ENCODE peak calls at places on chromosomes 5 and 9, in six cellular contexts. One of them, this sample, is unnamed.

GRCh38 chr9:109244179-109245132 is 76.4 kb downstream of the EPB41L4B start:
- DNase-seq in AG04450: no peak
- DNase-seq in A673: peak; percentile 71
- DNase-seq in pancreas: peak; percentile 84
- DNase-seq in LNCaP clone FGC: no peak
- DNase-seq in adipocyte: peak; percentile 86
- DNase-seq in this sample: peak; percentile 61

GRCh38 chr9:136840140-136840876 is 2.0 kb upstream of the AJM1 start:
- DNase-seq in AG04450: no peak
- DNase-seq in A673: peak; percentile 76
- DNase-seq in pancreas: no peak
- DNase-seq in LNCaP clone FGC: peak; percentile 48
- DNase-seq in adipocyte: no peak
- DNase-seq in this sample: no peak

GRCh38 chr9:108606408-108606807 is 249.4 kb downstream of the ACTL7B start:
- DNase-seq in AG04450: no peak
- DNase-seq in A673: no peak
- DNase-seq in pancreas: no peak
- DNase-seq in LNCaP clone FGC: no peak
- DNase-seq in adipocyte: peak; percentile 21
- DNase-seq in this sample: no peak

GRCh38 chr9:26326473-26327044 is 566.0 kb downstream of the CAAP1 start:
- DNase-seq in AG04450: peak; percentile 50
- DNase-seq in A673: peak; percentile 33
- DNase-seq in pancreas: no peak
- DNase-seq in LNCaP clone FGC: peak; percentile 26
- DNase-seq in adipocyte: peak; percentile 87
- DNase-seq in this sample: peak; percentile 78

GRCh38 chr9:81915801-81916505 is 12.3 kb upstream of the SPATA31D4 start:
- DNase-seq in AG04450: no peak
- DNase-seq in A673: no peak
- DNase-seq in pancreas: no peak
- DNase-seq in LNCaP clone FGC: no peak
- DNase-seq in adipocyte: no peak
- DNase-seq in this sample: no peak

GRCh38 chr5:120817044-120817985 is 353.2 kb downstream of the PRR16 start:
- DNase-seq in AG04450: no peak
- DNase-seq in A673: peak; percentile 42
- DNase-seq in pancreas: no peak
- DNase-seq in LNCaP clone FGC: peak; percentile 41
- DNase-seq in adipocyte: peak; percentile 60
- DNase-seq in this sample: peak; percentile 44

GRCh38 chr5:114208588-114208987 is 153.3 kb upstream of the KCNN2 start:
- DNase-seq in AG04450: no peak
- DNase-seq in A673: no peak
- DNase-seq in pancreas: no peak
- DNase-seq in LNCaP clone FGC: no peak
- DNase-seq in adipocyte: no peak
- DNase-seq in this sample: no peak

GRCh38 chr9:93908591-93909241 is 46.4 kb downstream of the BARX1 start:
- DNase-seq in AG04450: no peak
- DNase-seq in A673: peak; percentile 21
- DNase-seq in pancreas: peak; percentile 64
- DNase-seq in LNCaP clone FGC: no peak
- DNase-seq in adipocyte: peak; percentile 12
- DNase-seq in this sample: no peak

GRCh38 chr5:36438765-36439501 is 137.2 kb upstream of the RANBP3L start:
- DNase-seq in AG04450: no peak
- DNase-seq in A673: no peak
- DNase-seq in pancreas: no peak
- DNase-seq in LNCaP clone FGC: no peak
- DNase-seq in adipocyte: no peak
- DNase-seq in this sample: no peak

GRCh38 chr9:134730011-134730760 is 88.6 kb downstream of the COL5A1 start:
- DNase-seq in AG04450: no peak
- DNase-seq in A673: no peak
- DNase-seq in pancreas: no peak
- DNase-seq in LNCaP clone FGC: no peak
- DNase-seq in adipocyte: peak; percentile 52
- DNase-seq in this sample: peak; percentile 71

GRCh38 chr5:116575635-116576042 is 1.0 kb upstream of the SEMA6A start:
- DNase-seq in AG04450: no peak
- DNase-seq in A673: peak; percentile 43
- DNase-seq in pancreas: no peak
- DNase-seq in LNCaP clone FGC: no peak
- DNase-seq in adipocyte: peak; percentile 18
- DNase-seq in this sample: no peak

GRCh38 chr5:170844651-170845050 is 17.2 kb upstream of the RANBP17 start:
- DNase-seq in AG04450: no peak
- DNase-seq in A673: no peak
- DNase-seq in pancreas: no peak
- DNase-seq in LNCaP clone FGC: no peak
- DNase-seq in adipocyte: no peak
- DNase-seq in this sample: no peak

GRCh38 chr5:134138416-134139376 is 24.2 kb downstream of the TCF7 start:
- DNase-seq in AG04450: no peak
- DNase-seq in A673: no peak
- DNase-seq in pancreas: peak; percentile 46
- DNase-seq in LNCaP clone FGC: no peak
- DNase-seq in adipocyte: peak; percentile 47
- DNase-seq in this sample: peak; percentile 58

GRCh38 chr9:116152390-116152789 is 1.2 kb upstream of the PAPPA start:
- DNase-seq in AG04450: no peak
- DNase-seq in A673: peak; percentile 72
- DNase-seq in pancreas: no peak
- DNase-seq in LNCaP clone FGC: no peak
- DNase-seq in adipocyte: peak; percentile 80
- DNase-seq in this sample: peak; percentile 68

GRCh38 chr5:58984009-58984525 is 401.2 kb downstream of the RAB3C start:
- DNase-seq in AG04450: no peak
- DNase-seq in A673: no peak
- DNase-seq in pancreas: no peak
- DNase-seq in LNCaP clone FGC: no peak
- DNase-seq in adipocyte: no peak
- DNase-seq in this sample: no peak

GRCh38 chr9:81097167-81097566 is 592.2 kb downstream of the TLE1 start:
- DNase-seq in AG04450: no peak
- DNase-seq in A673: no peak
- DNase-seq in pancreas: no peak
- DNase-seq in LNCaP clone FGC: no peak
- DNase-seq in adipocyte: no peak
- DNase-seq in this sample: no peak

GRCh38 chr9:89095755-89096154 is 82.9 kb downstream of the SHC3 start:
- DNase-seq in AG04450: no peak
- DNase-seq in A673: no peak
- DNase-seq in pancreas: no peak
- DNase-seq in LNCaP clone FGC: no peak
- DNase-seq in adipocyte: peak; percentile 24
- DNase-seq in this sample: peak; percentile 42

GRCh38 chr9:69376651-69377050 is 51.6 kb downstream of the ENTREP1 start:
- DNase-seq in AG04450: peak; percentile 75
- DNase-seq in A673: peak; percentile 21
- DNase-seq in pancreas: no peak
- DNase-seq in LNCaP clone FGC: no peak
- DNase-seq in adipocyte: peak; percentile 90
- DNase-seq in this sample: peak; percentile 92

GRCh38 chr9:83266618-83267543 is 203.9 kb upstream of the RASEF start:
- DNase-seq in AG04450: no peak
- DNase-seq in A673: no peak
- DNase-seq in pancreas: no peak
- DNase-seq in LNCaP clone FGC: no peak
- DNase-seq in adipocyte: no peak
- DNase-seq in this sample: peak; percentile 45

GRCh38 chr9:99419099-99419498 is 197.0 kb downstream of the SEC61B start:
- DNase-seq in AG04450: peak; percentile 34
- DNase-seq in A673: peak; percentile 19
- DNase-seq in pancreas: no peak
- DNase-seq in LNCaP clone FGC: no peak
- DNase-seq in adipocyte: no peak
- DNase-seq in this sample: peak; percentile 24

GRCh38 chr5:122415481-122416120 is 103.6 kb downstream of the SNCAIP start:
- DNase-seq in AG04450: peak; percentile 45
- DNase-seq in A673: peak; percentile 74
- DNase-seq in pancreas: peak; percentile 57
- DNase-seq in LNCaP clone FGC: peak; percentile 54
- DNase-seq in adipocyte: peak; percentile 87
- DNase-seq in this sample: peak; percentile 70

GRCh38 chr5:61827445-61827975 is 478.5 kb upstream of the KIF2A start:
- DNase-seq in AG04450: no peak
- DNase-seq in A673: no peak
- DNase-seq in pancreas: no peak
- DNase-seq in LNCaP clone FGC: no peak
- DNase-seq in adipocyte: no peak
- DNase-seq in this sample: no peak

GRCh38 chr5:40106847-40107246 is 572.9 kb upstream of the PTGER4 start:
- DNase-seq in AG04450: no peak
- DNase-seq in A673: no peak
- DNase-seq in pancreas: no peak
- DNase-seq in LNCaP clone FGC: no peak
- DNase-seq in adipocyte: no peak
- DNase-seq in this sample: no peak

GRCh38 chr5:120599576-120599975 is 135.5 kb downstream of the PRR16 start:
- DNase-seq in AG04450: peak; percentile 30
- DNase-seq in A673: no peak
- DNase-seq in pancreas: no peak
- DNase-seq in LNCaP clone FGC: no peak
- DNase-seq in adipocyte: peak; percentile 82
- DNase-seq in this sample: peak; percentile 89

GRCh38 chr5:59800375-59800893 is 93.1 kb downstream of the PDE4D start:
- DNase-seq in AG04450: no peak
- DNase-seq in A673: no peak
- DNase-seq in pancreas: no peak
- DNase-seq in LNCaP clone FGC: no peak
- DNase-seq in adipocyte: no peak
- DNase-seq in this sample: no peak

GRCh38 chr5:14204785-14205321 is 61.7 kb downstream of the TRIO start:
- DNase-seq in AG04450: no peak
- DNase-seq in A673: peak; percentile 65
- DNase-seq in pancreas: no peak
- DNase-seq in LNCaP clone FGC: peak; percentile 50
- DNase-seq in adipocyte: peak; percentile 82
- DNase-seq in this sample: peak; percentile 87

GRCh38 chr9:38422555-38423245 is 1.6 kb downstream of the IGFBPL1 start:
- DNase-seq in AG04450: no peak
- DNase-seq in A673: no peak
- DNase-seq in pancreas: no peak
- DNase-seq in LNCaP clone FGC: no peak
- DNase-seq in adipocyte: no peak
- DNase-seq in this sample: no peak
- H3K4me3 ChIP-seq in AG04450: no peak overlapping the region
- H3K4me3 ChIP-seq in A673: no peak overlapping the region
- H3K4me3 ChIP-seq in pancreas: no peak overlapping the region
- H3K4me3 ChIP-seq in LNCaP clone FGC: no peak overlapping the region
- H3K4me3 ChIP-seq in adipocyte: no peak overlapping the region
- H3K4me3 ChIP-seq in this sample: no peak overlapping the region

DNA sequence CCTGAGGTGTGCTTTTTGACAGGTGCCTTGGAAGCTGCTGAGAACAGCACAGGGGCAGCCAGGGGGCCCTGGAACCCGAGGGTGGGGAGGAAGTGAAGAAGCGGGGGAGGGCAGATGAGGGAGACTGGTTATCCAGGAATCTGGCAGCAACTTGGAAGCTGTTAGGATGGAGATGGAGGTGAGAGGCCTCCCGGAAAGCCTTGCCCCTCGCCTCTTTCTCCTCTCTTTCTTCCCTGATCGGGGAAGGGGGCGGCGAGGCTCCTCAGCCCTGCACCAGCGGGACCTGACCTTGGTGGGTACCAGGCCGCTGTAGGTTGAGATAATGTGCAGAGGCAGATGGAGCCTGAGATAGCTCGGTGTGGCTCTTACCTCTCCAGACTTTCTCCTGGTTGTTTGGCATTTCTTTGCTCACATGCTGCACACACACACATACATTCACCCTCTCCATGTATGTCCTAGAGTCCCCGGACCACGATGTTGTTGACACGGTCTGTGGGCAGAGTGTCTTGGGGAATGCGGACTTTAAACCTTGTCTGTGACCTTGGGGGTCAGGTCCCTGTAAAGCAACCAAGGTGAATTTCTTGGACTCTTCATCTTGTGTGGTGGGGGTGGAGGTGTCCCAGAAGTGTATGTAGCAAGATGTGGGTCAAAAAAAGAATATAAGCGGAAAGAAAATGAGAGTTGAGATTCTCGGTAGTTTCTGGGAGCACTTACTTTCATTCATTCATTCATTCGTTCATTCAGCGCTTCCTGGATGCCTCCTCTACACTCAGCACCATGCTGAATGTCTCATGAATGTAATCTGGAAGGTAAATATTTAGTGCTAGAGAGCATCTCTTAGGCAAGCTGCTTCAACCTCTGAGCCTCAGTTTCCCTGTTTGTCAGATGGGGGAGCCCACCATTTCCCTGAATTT is 1.6 kb downstream of the WWC1 start:
- DNase-seq in AG04450: no peak
- DNase-seq in A673: no peak
- DNase-seq in pancreas: no peak
- DNase-seq in LNCaP clone FGC: no peak
- DNase-seq in adipocyte: no peak
- DNase-seq in this sample: no peak
- H3K4me3 ChIP-seq in AG04450: peak overlapping the region; percentile 71
- H3K4me3 ChIP-seq in A673: peak overlapping the region; percentile 60
- H3K4me3 ChIP-seq in pancreas: peak overlapping the region; percentile 93
- H3K4me3 ChIP-seq in LNCaP clone FGC: peak overlapping the region; percentile 74
- H3K4me3 ChIP-seq in adipocyte: peak overlapping the region; percentile 83
- H3K4me3 ChIP-seq in this sample: no peak overlapping the region

DNA sequence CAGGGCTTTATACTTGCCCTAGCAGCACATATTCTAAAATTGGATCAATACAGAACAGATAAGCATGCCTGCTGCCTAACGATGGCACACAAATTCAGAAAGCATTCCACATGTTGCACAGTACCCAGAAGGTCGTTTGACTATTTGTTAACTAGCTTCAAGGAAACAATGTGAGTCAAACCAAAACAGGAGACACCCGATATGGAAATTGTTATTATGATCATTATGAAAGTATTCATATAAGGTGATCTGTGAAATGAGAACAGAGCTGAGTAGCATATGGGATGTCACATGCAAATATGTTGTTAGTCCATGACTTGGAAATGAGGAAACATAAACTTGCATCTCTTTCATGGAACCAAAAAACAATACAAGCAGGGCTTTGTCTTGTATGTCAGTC is 56.3 kb upstream of the BICD2 start:
- DNase-seq in AG04450: no peak
- DNase-seq in A673: no peak
- DNase-seq in pancreas: no peak
- DNase-seq in LNCaP clone FGC: no peak
- DNase-seq in adipocyte: no peak
- DNase-seq in this sample: no peak
- H3K4me3 ChIP-seq in AG04450: no peak overlapping the region
- H3K4me3 ChIP-seq in A673: no peak overlapping the region
- H3K4me3 ChIP-seq in pancreas: no peak overlapping the region
- H3K4me3 ChIP-seq in LNCaP clone FGC: no peak overlapping the region
- H3K4me3 ChIP-seq in adipocyte: no peak overlapping the region
- H3K4me3 ChIP-seq in this sample: no peak overlapping the region

DNA sequence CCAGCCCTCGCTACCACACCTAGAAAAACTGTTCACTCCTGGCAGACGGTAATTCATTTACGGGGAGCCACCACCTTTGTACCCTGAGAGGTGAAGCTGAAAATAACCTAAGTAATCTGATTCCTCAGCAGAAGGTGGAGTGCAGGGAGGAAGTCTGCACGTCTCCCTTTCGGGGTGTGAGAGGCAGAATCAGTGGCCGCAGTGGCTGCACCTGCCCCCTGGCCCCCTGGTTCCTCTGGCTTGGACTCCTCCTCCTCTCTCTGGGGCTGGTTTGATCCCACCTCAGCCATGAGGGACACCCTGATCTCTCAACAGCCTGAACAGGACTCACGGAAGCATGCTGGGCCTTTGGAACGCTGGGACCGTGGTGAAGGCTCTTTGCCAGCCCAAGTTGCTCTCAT is 10.5 kb downstream of the TMEM174 start:
- DNase-seq in AG04450: no peak
- DNase-seq in A673: no peak
- DNase-seq in pancreas: no peak
- DNase-seq in LNCaP clone FGC: no peak
- DNase-seq in adipocyte: no peak
- DNase-seq in this sample: no peak
- H3K4me3 ChIP-seq in AG04450: no peak overlapping the region
- H3K4me3 ChIP-seq in A673: no peak overlapping the region
- H3K4me3 ChIP-seq in pancreas: peak overlapping the region; percentile 14
- H3K4me3 ChIP-seq in LNCaP clone FGC: no peak overlapping the region
- H3K4me3 ChIP-seq in adipocyte: no peak overlapping the region
- H3K4me3 ChIP-seq in this sample: no peak overlapping the region